ENCODE peak calls at places on chromosome 4, in five cellular contexts. T is AG04450, L is RWPE2, O is astrocyte of the cerebellum, Y is OCI-LY7. R is an unnamed sample.

GRCh38 chr4:134906404-134907023 is 704.9 kb upstream of the PABPC4L start:
- DNase-seq in Y (no peak), T (no peak), O (peak; percentile 19), L (no peak), R (peak; percentile 39)

GRCh38 chr4:77833158-77833724 is 14.1 kb upstream of the CNOT6L start:
- DNase-seq in Y (no peak), T (no peak), O (no peak), L (no peak), R (no peak)

GRCh38 chr4:110480031-110480549 is 4.1 kb downstream of the ENPEP start:
- DNase-seq in O (peak; percentile 98), T (peak; percentile 73), L (no peak), Y (no peak), R (no peak)

GRCh38 chr4:28822163-28822562 is 1898.0 kb upstream of the PCDH7 start:
- DNase-seq in T (no peak), L (no peak), O (no peak), Y (no peak), R (no peak)

GRCh38 chr4:106032851-106033286 is 137.6 kb downstream of the NPNT start:
- DNase-seq in L (no peak), Y (no peak), T (no peak), O (no peak), R (no peak)

GRCh38 chr4:40300371-40301162 is 34.6 kb upstream of the CHRNA9 start:
- DNase-seq in L (no peak), T (no peak), O (no peak), Y (peak; percentile 37), R (no peak)

GRCh38 chr4:174122705-174123104 is 160.8 kb downstream of the FBXO8 start:
- DNase-seq in Y (no peak), O (no peak), L (no peak), T (no peak), R (no peak)

GRCh38 chr4:77155631-77156345 is 1.2 kb upstream of the CCNG2 start:
- DNase-seq in T (no peak), Y (peak; percentile 38), O (no peak), L (no peak), R (no peak)

GRCh38 chr4:82017680-82018079 is 356.1 kb downstream of the HNRNPD start:
- DNase-seq in Y (peak; percentile 58), O (peak; percentile 19), T (no peak), L (no peak), R (peak; percentile 21)

GRCh38 chr4:170079981-170080380 is 9.8 kb downstream of the AADAT start:
- DNase-seq in L (no peak), O (no peak), T (no peak), Y (no peak), R (no peak)

GRCh38 chr4:83281326-83281725 is 3.3 kb downstream of the COQ2 start:
- DNase-seq in O (no peak), L (no peak), T (no peak), Y (peak; percentile 27), R (no peak)

GRCh38 chr4:83285022-83285387 is 407 bp upstream of the COQ2 start:
- DNase-seq in Y (peak; percentile 66), T (no peak), O (no peak), L (no peak), R (peak; percentile 7)

GRCh38 chr4:83282049-83282535 is 2.5 kb downstream of the COQ2 start:
- DNase-seq in Y (peak; percentile 77), T (no peak), L (no peak), O (peak; percentile 60), R (peak; percentile 51)

GRCh38 chr4:83284161-83285021 is at the start of gene COQ2:
- DNase-seq in L (peak; percentile 93), O (peak; percentile 84), T (peak; percentile 85), Y (peak; percentile 94), R (peak; percentile 97)
- TF ChIP-seq CTCF in L (peak; percentile 55), O (no peak), T (no peak), Y (peak; percentile 61), R (peak; percentile 30)

DNA sequence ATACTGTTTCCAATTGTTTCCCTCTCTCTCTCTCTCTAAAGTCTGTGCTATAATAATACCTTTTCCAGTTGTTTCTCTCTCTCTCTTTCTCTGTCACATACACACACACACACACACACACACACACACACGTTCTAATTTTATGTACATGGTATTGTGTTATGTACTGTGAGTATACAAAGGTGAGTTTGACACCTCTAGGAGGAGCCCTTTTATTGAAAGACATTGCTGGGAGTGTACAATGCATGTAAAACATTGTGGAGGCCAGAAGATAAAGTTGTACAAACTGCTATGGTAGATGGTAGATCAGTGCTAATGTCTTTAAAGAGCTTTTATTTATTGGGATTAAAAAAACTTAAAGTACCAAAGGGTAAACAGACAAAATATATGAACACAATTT is 53.6 kb downstream of the BLTP1 start:
- DNase-seq in O (no peak), T (no peak), L (no peak), Y (peak; percentile 4), R (no peak)
- TF ChIP-seq CTCF in O (no peak), T (no peak), L (peak; percentile 17), Y (peak; percentile 50), R (no peak)

GRCh38 chr4:91837608-91838029 is 466.1 kb upstream of the GRID2 start:
- DNase-seq in O (no peak), L (no peak), T (no peak), Y (no peak), R (no peak)

GRCh38 chr4:91838181-91838861 is 465.4 kb upstream of the GRID2 start:
- DNase-seq in L (no peak), T (no peak), O (no peak), Y (no peak), R (no peak)

DNA sequence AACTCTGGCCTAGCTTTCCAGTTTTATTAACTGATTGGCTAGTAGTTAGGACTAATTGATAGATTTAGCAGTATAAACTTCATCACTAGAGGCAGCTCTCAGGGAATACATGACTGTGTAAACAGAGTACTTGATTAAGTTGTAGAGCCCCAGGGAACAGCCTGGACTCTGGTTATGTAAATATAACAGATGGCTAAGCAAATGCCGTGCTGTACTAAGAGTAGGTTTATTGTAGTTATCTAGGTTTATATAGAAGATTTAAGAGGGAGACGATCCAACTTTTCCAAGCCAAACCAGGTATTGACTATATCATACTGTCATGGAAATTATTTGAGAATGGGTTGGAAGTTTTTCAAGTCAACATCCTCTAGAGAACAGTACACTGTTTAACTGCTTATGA is 463.4 kb upstream of the GRID2 start:
- DNase-seq in Y (no peak), O (no peak), L (no peak), T (no peak), R (no peak)
- TF ChIP-seq CTCF in Y (no peak), O (no peak), L (no peak), T (no peak), R (no peak)

GRCh38 chr4:2006956-2007653 is 1.7 kb downstream of the NELFA start:
- DNase-seq in L (no peak), T (no peak), O (no peak), Y (no peak), R (no peak)

GRCh38 chr4:2007804-2008670 is 737 bp downstream of the NELFA start:
- DNase-seq in O (no peak), Y (no peak), T (no peak), L (no peak), R (peak; percentile 25)

GRCh38 chr4:2008671-2008920 is 178 bp downstream of the NELFA start:
- DNase-seq in O (no peak), L (no peak), T (no peak), Y (no peak), R (no peak)

GRCh38 chr4:2009651-2010233 is 968 bp upstream of the NELFA start:
- DNase-seq in O (peak; percentile 23), Y (peak; percentile 51), T (no peak), L (no peak), R (peak; percentile 69)

GRCh38 chr4:2008921-2009650 is at the start of gene NELFA:
- DNase-seq in O (peak; percentile 80), Y (peak; percentile 98), T (peak; percentile 76), L (peak; percentile 94), R (peak; percentile 89)
- TF ChIP-seq CTCF in O (peak; percentile 8), Y (no peak), T (peak; percentile 31), L (no peak), R (peak; percentile 73)

GRCh38 chr4:156103306-156103705 is 149.6 kb upstream of the CTSO start:
- DNase-seq in T (no peak), O (no peak), Y (no peak), L (no peak), R (no peak)
- TF ChIP-seq CTCF in T (no peak), O (no peak), Y (no peak), L (no peak), R (no peak)

DNA sequence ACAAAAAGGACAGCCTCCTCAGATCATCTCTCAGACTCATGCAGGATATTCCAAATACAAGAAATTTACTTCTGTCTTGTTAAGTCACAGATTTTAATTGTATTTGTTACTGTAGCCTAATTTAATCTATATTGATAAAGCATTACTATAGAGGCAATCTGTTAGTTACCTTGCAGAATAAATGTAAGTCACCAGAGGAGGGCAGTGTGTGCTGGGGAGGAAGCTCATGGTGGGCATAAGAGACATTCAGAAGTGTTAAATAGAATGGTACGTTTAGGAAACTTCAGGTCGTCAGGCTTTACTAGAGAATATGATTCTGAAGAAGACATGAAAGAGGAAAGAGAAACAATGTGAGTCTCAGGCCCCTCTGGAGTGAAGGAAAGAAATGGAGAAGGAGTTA is 37.3 kb upstream of the INPP4B start:
- DNase-seq in L (no peak), T (no peak), O (no peak), Y (peak; percentile 5), R (peak; percentile 28)
- TF ChIP-seq CTCF in L (peak; percentile 39), T (peak; percentile 44), O (peak; percentile 44), Y (peak; percentile 65), R (no peak)

GRCh38 chr4:48147621-48148020 is 13.6 kb upstream of the TXK start:
- DNase-seq in T (no peak), O (no peak), Y (no peak), L (no peak), R (no peak)
- TF ChIP-seq CTCF in T (no peak), O (no peak), Y (no peak), L (no peak), R (no peak)